ENCODE peak calls at places on chromosomes 16 and 17, in four cellular contexts. One of them, this sample, is unnamed.

GRCh38 chr17:48240562-48241130 is 133.1 kb downstream of the SNX11 start:
- DNase-seq in breast epithelium: no peak
- DNase-seq in HCT116: peak
- DNase-seq in sigmoid colon: no peak
- DNase-seq in this sample: no peak

GRCh38 chr17:64256913-64257807 is 5.9 kb downstream of the TEX2 start:
- DNase-seq in breast epithelium: no peak
- DNase-seq in sigmoid colon: no peak
- DNase-seq in HCT116: no peak
- DNase-seq in this sample: no peak

GRCh38 chr16:30092373-30093010 is 768 bp upstream of the TBX6 start:
- DNase-seq in sigmoid colon: peak
- DNase-seq in HCT116: peak
- DNase-seq in breast epithelium: no peak
- DNase-seq in this sample: no peak

GRCh38 chr17:60542066-60542465 is 16.0 kb upstream of the APPBP2 start:
- DNase-seq in breast epithelium: no peak
- DNase-seq in HCT116: no peak
- DNase-seq in sigmoid colon: no peak
- DNase-seq in this sample: no peak

GRCh38 chr17:3505008-3505407 is 29.2 kb downstream of the ASPA start:
- DNase-seq in sigmoid colon: no peak
- DNase-seq in breast epithelium: no peak
- DNase-seq in HCT116: no peak
- DNase-seq in this sample: no peak

GRCh38 chr17:41733348-41734138 is 900 bp downstream of the HAP1 start:
- DNase-seq in HCT116: no peak
- DNase-seq in sigmoid colon: no peak
- DNase-seq in breast epithelium: no peak
- DNase-seq in this sample: no peak

GRCh38 chr17:75753514-75754377 is 11.2 kb downstream of the GALK1 start:
- DNase-seq in sigmoid colon: peak
- DNase-seq in breast epithelium: no peak
- DNase-seq in HCT116: no peak
- DNase-seq in this sample: no peak

GRCh38 chr16:66926171-66926570 is 836 bp upstream of the RRAD start:
- DNase-seq in breast epithelium: no peak
- DNase-seq in HCT116: no peak
- DNase-seq in sigmoid colon: peak
- DNase-seq in this sample: no peak

GRCh38 chr17:47902039-47902744 is 6.2 kb downstream of the SP2 start:
- DNase-seq in HCT116: no peak
- DNase-seq in breast epithelium: peak
- DNase-seq in sigmoid colon: no peak
- DNase-seq in this sample: no peak

GRCh38 chr16:52925143-52925542 is 127.6 kb downstream of the CHD9NB start:
- DNase-seq in breast epithelium: no peak
- DNase-seq in HCT116: no peak
- DNase-seq in sigmoid colon: no peak
- DNase-seq in this sample: no peak

GRCh38 chr16:29784901-29785500 is 5.5 kb upstream of the KIF22 start:
- DNase-seq in HCT116: no peak
- DNase-seq in breast epithelium: peak
- DNase-seq in sigmoid colon: peak
- DNase-seq in this sample: no peak

GRCh38 chr16:8519643-8520042 is 70.7 kb downstream of the TMEM114 start:
- DNase-seq in HCT116: no peak
- DNase-seq in sigmoid colon: no peak
- DNase-seq in breast epithelium: no peak
- DNase-seq in this sample: no peak

GRCh38 chr16:11576427-11577289 is 10.1 kb downstream of the LITAF start:
- DNase-seq in sigmoid colon: no peak
- DNase-seq in breast epithelium: no peak
- DNase-seq in HCT116: no peak
- DNase-seq in this sample: no peak

GRCh38 chr16:13108126-13108525 is 206.7 kb downstream of the SHISA9 start:
- DNase-seq in sigmoid colon: no peak
- DNase-seq in breast epithelium: no peak
- DNase-seq in HCT116: no peak
- DNase-seq in this sample: no peak

GRCh38 chr16:78874241-78874983 is 726.1 kb downstream of the MAF start:
- DNase-seq in breast epithelium: no peak
- DNase-seq in sigmoid colon: peak
- DNase-seq in HCT116: no peak
- DNase-seq in this sample: no peak

GRCh38 chr17:54992797-54993639 is 24.5 kb downstream of the STXBP4 start:
- DNase-seq in breast epithelium: no peak
- DNase-seq in HCT116: peak
- DNase-seq in sigmoid colon: no peak
- DNase-seq in this sample: no peak

GRCh38 chr17:67496286-67496685 is 119.2 kb downstream of the PITPNC1 start:
- DNase-seq in breast epithelium: no peak
- DNase-seq in HCT116: no peak
- DNase-seq in sigmoid colon: no peak
- DNase-seq in this sample: no peak

GRCh38 chr16:62077998-62078397 is 41.8 kb upstream of the CDH8 start:
- DNase-seq in HCT116: no peak
- DNase-seq in sigmoid colon: no peak
- DNase-seq in breast epithelium: no peak
- DNase-seq in this sample: no peak

GRCh38 chr17:35605753-35606152 is 18.6 kb downstream of the AP2B1 start:
- DNase-seq in HCT116: no peak
- DNase-seq in sigmoid colon: no peak
- DNase-seq in breast epithelium: no peak
- DNase-seq in this sample: no peak

GRCh38 chr17:7883781-7884386 is 4.7 kb upstream of the CHD3 start:
- DNase-seq in sigmoid colon: no peak
- DNase-seq in breast epithelium: no peak
- DNase-seq in HCT116: no peak
- DNase-seq in this sample: no peak

GRCh38 chr17:30942311-30943079 is 20.8 kb downstream of the ADAP2 start:
- DNase-seq in sigmoid colon: no peak
- DNase-seq in breast epithelium: no peak
- DNase-seq in HCT116: no peak
- DNase-seq in this sample: no peak

GRCh38 chr16:22898874-22899348 is 84.9 kb downstream of the HS3ST2 start:
- DNase-seq in breast epithelium: peak
- DNase-seq in sigmoid colon: peak
- DNase-seq in HCT116: peak
- DNase-seq in this sample: peak

GRCh38 chr17:77180503-77181330 is 39.9 kb downstream of the SEC14L1 start:
- DNase-seq in breast epithelium: no peak
- DNase-seq in sigmoid colon: no peak
- DNase-seq in HCT116: no peak
- DNase-seq in this sample: no peak

GRCh38 chr17:80101946-80102706 is 745 bp downstream of the GAA start:
- DNase-seq in breast epithelium: no peak
- DNase-seq in HCT116: no peak
- DNase-seq in sigmoid colon: no peak
- DNase-seq in this sample: no peak

GRCh38 chr17:19307521-19307920 is 55.0 kb downstream of the B9D1 start:
- DNase-seq in breast epithelium: no peak
- DNase-seq in HCT116: no peak
- DNase-seq in sigmoid colon: peak
- DNase-seq in this sample: no peak

GRCh38 chr16:19344980-19345379 is 59.4 kb downstream of the CLEC19A start:
- DNase-seq in HCT116: no peak
- DNase-seq in sigmoid colon: no peak
- DNase-seq in breast epithelium: no peak
- DNase-seq in this sample: no peak

GRCh38 chr16:64136743-64137142 is 985.1 kb downstream of the CDH11 start:
- DNase-seq in sigmoid colon: no peak
- DNase-seq in HCT116: no peak
- DNase-seq in breast epithelium: no peak
- DNase-seq in this sample: no peak

GRCh38 chr17:43790311-43790940 is 10.2 kb downstream of the CFAP97D1 start:
- DNase-seq in breast epithelium: no peak
- DNase-seq in HCT116: no peak
- DNase-seq in sigmoid colon: no peak
- DNase-seq in this sample: no peak

GRCh38 chr16:51343411-51343810 is 192.3 kb upstream of the SALL1 start:
- DNase-seq in sigmoid colon: no peak
- DNase-seq in HCT116: no peak
- DNase-seq in breast epithelium: no peak
- DNase-seq in this sample: no peak

GRCh38 chr17:31433811-31434210 is 42.3 kb downstream of the RAB11FIP4 start:
- DNase-seq in breast epithelium: no peak
- DNase-seq in HCT116: no peak
- DNase-seq in sigmoid colon: no peak
- DNase-seq in this sample: no peak

GRCh38 chr17:15926039-15926740 is 18.7 kb upstream of the ADORA2B start:
- DNase-seq in breast epithelium: no peak
- DNase-seq in sigmoid colon: peak
- DNase-seq in HCT116: no peak
- DNase-seq in this sample: no peak

GRCh38 chr17:67582632-67583230 is 135.0 kb upstream of the NOL11 start:
- DNase-seq in breast epithelium: no peak
- DNase-seq in HCT116: no peak
- DNase-seq in sigmoid colon: no peak
- DNase-seq in this sample: no peak

GRCh38 chr17:3002538-3003301 is 60.7 kb downstream of the OR1D5 start:
- DNase-seq in breast epithelium: no peak
- DNase-seq in HCT116: no peak
- DNase-seq in sigmoid colon: peak
- DNase-seq in this sample: no peak

GRCh38 chr16:48887646-48888045 is 277.7 kb upstream of the N4BP1 start:
- DNase-seq in sigmoid colon: no peak
- DNase-seq in HCT116: no peak
- DNase-seq in breast epithelium: no peak
- DNase-seq in this sample: no peak

GRCh38 chr17:47822785-47823184 is 1.2 kb upstream of the OSBPL7 start:
- DNase-seq in breast epithelium: no peak
- DNase-seq in sigmoid colon: no peak
- DNase-seq in HCT116: no peak
- DNase-seq in this sample: no peak

GRCh38 chr16:58511933-58512815 is 3.1 kb upstream of the SETD6 start:
- DNase-seq in sigmoid colon: peak
- DNase-seq in breast epithelium: peak
- DNase-seq in HCT116: no peak
- DNase-seq in this sample: no peak

GRCh38 chr17:66652840-66653507 is 181.9 kb upstream of the CACNG5 start:
- DNase-seq in HCT116: no peak
- DNase-seq in sigmoid colon: no peak
- DNase-seq in breast epithelium: no peak
- DNase-seq in this sample: no peak

GRCh38 chr17:76026714-76027158 is 370 bp downstream of the EVPL start:
- DNase-seq in HCT116: no peak
- DNase-seq in sigmoid colon: no peak
- DNase-seq in breast epithelium: no peak
- DNase-seq in this sample: no peak

GRCh38 chr17:48439875-48440505 is 10.0 kb upstream of the SKAP1 start:
- DNase-seq in HCT116: no peak
- DNase-seq in sigmoid colon: no peak
- DNase-seq in breast epithelium: no peak
- DNase-seq in this sample: no peak

DNA sequence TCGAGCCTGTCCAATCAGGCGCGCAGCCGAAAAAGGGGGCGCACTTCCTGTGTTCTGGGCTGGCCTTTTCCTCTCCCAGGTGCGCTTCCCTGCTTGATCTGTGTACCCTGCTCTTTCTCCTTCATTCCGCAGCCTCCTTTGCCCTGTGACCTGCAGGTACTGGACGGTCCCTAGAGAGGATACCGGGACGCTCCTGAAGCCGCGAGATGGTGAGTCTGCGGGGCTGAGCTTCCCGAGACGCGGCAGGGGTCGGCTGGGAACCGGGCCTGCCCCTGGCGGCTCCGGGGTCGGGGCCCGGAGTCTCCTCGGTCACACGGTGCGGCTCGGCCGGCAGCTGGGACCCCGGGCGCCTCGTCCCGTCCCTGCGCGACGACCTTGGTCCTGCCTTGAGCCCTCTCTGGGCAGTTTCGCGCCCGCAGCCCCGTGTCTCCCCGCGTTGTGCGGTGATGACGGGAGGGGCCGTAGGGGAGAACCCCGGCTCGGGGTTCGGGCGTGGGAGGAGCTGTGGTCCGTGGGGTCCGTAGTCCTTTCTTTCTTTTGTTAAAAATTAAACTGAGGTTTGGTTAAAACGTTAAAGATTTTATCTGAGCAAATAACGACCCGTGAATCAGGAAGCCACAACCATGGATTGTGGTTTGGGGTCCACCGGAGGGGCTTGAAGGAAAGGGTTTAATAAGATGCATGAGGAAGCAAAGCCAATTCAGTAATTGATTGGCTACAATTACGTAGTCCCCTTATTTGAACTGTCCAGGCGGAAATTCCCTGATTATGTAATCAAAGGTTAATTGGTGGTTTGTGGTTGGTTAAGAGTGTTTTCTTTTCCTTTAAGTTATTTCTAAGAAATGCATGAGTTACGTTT is 172.8 kb upstream of the ZNF267 start:
- DNase-seq in breast epithelium: peak
- DNase-seq in HCT116: no peak
- DNase-seq in sigmoid colon: peak
- DNase-seq in this sample: no peak
- TF ChIP-seq POLR2AphosphoS5 in breast epithelium: no peak
- TF ChIP-seq POLR2AphosphoS5 in HCT116: peak
- TF ChIP-seq POLR2AphosphoS5 in sigmoid colon: no peak
- TF ChIP-seq POLR2AphosphoS5 in this sample: peak

DNA sequence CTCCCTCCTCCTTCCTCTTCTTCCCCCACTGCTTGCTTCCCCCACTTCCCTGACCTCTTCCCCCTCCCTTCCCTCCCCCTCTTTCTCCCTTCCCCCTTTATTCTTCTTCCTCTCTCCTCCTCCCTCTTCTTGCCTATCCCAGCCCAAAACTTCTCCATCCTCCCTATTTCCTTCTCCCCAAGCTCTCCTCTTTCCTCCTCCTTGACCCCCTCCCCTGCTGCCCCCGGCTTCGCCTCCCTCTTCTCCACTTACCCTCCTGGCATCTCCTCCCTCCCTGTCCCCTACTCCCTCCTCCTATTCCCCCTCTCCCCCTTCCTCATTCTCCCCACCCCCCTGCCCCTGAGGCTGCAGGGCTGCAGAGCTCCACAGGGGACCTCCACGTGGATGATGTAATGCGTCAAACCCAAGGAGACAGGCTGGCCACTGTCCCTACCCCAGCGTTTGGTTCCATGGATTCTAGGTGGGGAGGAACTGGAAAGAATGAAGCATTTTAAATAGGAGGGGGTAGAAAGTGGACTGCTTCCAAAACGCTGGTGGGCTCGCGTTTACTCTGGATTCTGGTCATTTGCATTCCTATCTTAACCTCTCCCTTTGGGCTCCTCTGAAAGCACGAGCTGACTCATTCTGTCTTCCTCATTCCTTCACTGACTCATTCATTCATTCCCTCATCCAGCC is 687 bp upstream of the COTL1 start:
- DNase-seq in HCT116: peak
- DNase-seq in sigmoid colon: no peak
- DNase-seq in breast epithelium: no peak
- DNase-seq in this sample: peak
- TF ChIP-seq POLR2AphosphoS5 in HCT116: peak
- TF ChIP-seq POLR2AphosphoS5 in sigmoid colon: no peak
- TF ChIP-seq POLR2AphosphoS5 in breast epithelium: no peak
- TF ChIP-seq POLR2AphosphoS5 in this sample: no peak

GRCh38 chr16:4802659-4803287 is 340 bp upstream of the ROGDI start:
- DNase-seq in sigmoid colon: peak
- DNase-seq in breast epithelium: peak
- DNase-seq in HCT116: peak
- DNase-seq in this sample: peak
- TF ChIP-seq POLR2AphosphoS5 in sigmoid colon: peak
- TF ChIP-seq POLR2AphosphoS5 in breast epithelium: peak
- TF ChIP-seq POLR2AphosphoS5 in HCT116: peak
- TF ChIP-seq POLR2AphosphoS5 in this sample: peak

GRCh38 chr16:85917959-85918358 is 19.0 kb downstream of the IRF8 start:
- DNase-seq in sigmoid colon: no peak
- DNase-seq in breast epithelium: no peak
- DNase-seq in HCT116: no peak
- DNase-seq in this sample: no peak
- TF ChIP-seq POLR2AphosphoS5 in sigmoid colon: no peak
- TF ChIP-seq POLR2AphosphoS5 in breast epithelium: no peak
- TF ChIP-seq POLR2AphosphoS5 in HCT116: no peak
- TF ChIP-seq POLR2AphosphoS5 in this sample: no peak